ENCODE peak calls at places on chromosome 12, in seven cellular contexts. X is IMR-90, S is neuronal stem cell, L is mesendoderm, I is H9, Q is mesenchymal stem cell, D is trophoblast cell. P is an unnamed sample.

GRCh38 chr12:24066097-24066496 is 116.6 kb upstream of the SOX5 start:
- DNase-seq in S (no peak), L (no peak), D (no peak), Q (no peak), I (no peak), X (no peak), P (no peak)

GRCh38 chr12:48601013-48601756 is 31.3 kb upstream of the LALBA start:
- DNase-seq in D (no peak), Q (peak), L (peak), I (peak), X (peak), S (peak), P (peak)

GRCh38 chr12:130461868-130462557 is 124.3 kb downstream of the PIWIL1 start:
- DNase-seq in Q (no peak), S (no peak), X (no peak), I (no peak), D (no peak), L (peak), P (no peak)

GRCh38 chr12:61993734-61994345 is 266.4 kb upstream of the USP15 start:
- DNase-seq in D (peak), X (peak), S (peak), L (peak), I (no peak), Q (peak), P (no peak)

GRCh38 chr12:108400900-108401480 is 61.9 kb upstream of the CMKLR1 start:
- DNase-seq in Q (no peak), X (no peak), L (no peak), S (no peak), D (no peak), I (no peak), P (no peak)

GRCh38 chr12:26058818-26059217 is 66.0 kb downstream of the BHLHE41 start:
- DNase-seq in I (no peak), Q (no peak), X (no peak), L (no peak), S (no peak), D (peak), P (no peak)

GRCh38 chr12:76143343-76144252 is 59.1 kb upstream of the NAP1L1 start:
- DNase-seq in X (no peak), Q (no peak), L (no peak), I (no peak), D (no peak), S (no peak), P (no peak)

GRCh38 chr12:106108187-106108816 is 30.5 kb downstream of the NUAK1 start:
- DNase-seq in Q (peak), L (peak), D (no peak), S (no peak), X (peak), I (peak), P (peak)

GRCh38 chr12:14654842-14655241 is 41.6 kb downstream of the GUCY2C start:
- DNase-seq in D (no peak), S (no peak), Q (no peak), I (no peak), X (no peak), L (no peak), P (no peak)

GRCh38 chr12:115570271-115570777 is 707.2 kb downstream of the MED13L start:
- DNase-seq in S (peak), I (no peak), D (no peak), X (peak), Q (no peak), L (no peak), P (no peak)

GRCh38 chr12:108156717-108157116 is 27.6 kb downstream of the WSCD2 start:
- DNase-seq in S (no peak), I (no peak), D (no peak), L (no peak), X (no peak), Q (no peak), P (no peak)

GRCh38 chr12:57380300-57380699 is 50.5 kb downstream of the R3HDM2 start:
- DNase-seq in Q (no peak), X (no peak), L (no peak), I (no peak), D (no peak), S (no peak), P (no peak)

GRCh38 chr12:10771132-10771733 is 31.2 kb downstream of the TAS2R7 start:
- DNase-seq in I (no peak), X (peak), S (peak), D (peak), Q (peak), L (peak), P (no peak)

GRCh38 chr12:54011665-54012532 is 3.1 kb downstream of the HOXC8 start:
- DNase-seq in I (no peak), X (no peak), L (no peak), Q (no peak), D (no peak), S (no peak), P (no peak)

GRCh38 chr12:57890191-57891120 is 43.9 kb upstream of the CTDSP2 start:
- DNase-seq in L (no peak), S (no peak), D (no peak), Q (no peak), X (peak), I (no peak), P (no peak)

GRCh38 chr12:53105712-53106439 is 2.6 kb downstream of the SOAT2 start:
- DNase-seq in I (no peak), Q (no peak), X (no peak), S (no peak), D (no peak), L (no peak), P (no peak)

GRCh38 chr12:15629761-15630160 is 159.4 kb downstream of the EPS8 start:
- DNase-seq in Q (peak), D (no peak), L (no peak), S (no peak), X (peak), I (no peak), P (no peak)

GRCh38 chr12:24014853-24015590 is 65.6 kb upstream of the SOX5 start:
- DNase-seq in S (peak), Q (no peak), I (no peak), L (peak), D (no peak), X (no peak), P (no peak)

GRCh38 chr12:25859976-25860375 is 98.5 kb upstream of the RASSF8 start:
- DNase-seq in Q (no peak), I (no peak), X (no peak), D (peak), L (no peak), S (no peak), P (no peak)

GRCh38 chr12:124456652-124457152 is 110.7 kb downstream of the NCOR2 start:
- DNase-seq in I (no peak), S (no peak), D (no peak), Q (no peak), L (no peak), X (no peak), P (no peak)

GRCh38 chr12:110339184-110339952 is 58.3 kb downstream of the ATP2A2 start:
- DNase-seq in X (no peak), S (no peak), L (no peak), Q (no peak), D (no peak), I (no peak), P (peak)

GRCh38 chr12:76679778-76680177 is 84.1 kb upstream of the ZDHHC17 start:
- DNase-seq in D (no peak), I (no peak), S (no peak), L (no peak), X (peak), Q (no peak), P (no peak)

GRCh38 chr12:31732926-31733548 is 4.2 kb upstream of the AMN1 start:
- DNase-seq in X (peak), S (no peak), I (peak), L (peak), D (peak), Q (peak), P (no peak)

DNA sequence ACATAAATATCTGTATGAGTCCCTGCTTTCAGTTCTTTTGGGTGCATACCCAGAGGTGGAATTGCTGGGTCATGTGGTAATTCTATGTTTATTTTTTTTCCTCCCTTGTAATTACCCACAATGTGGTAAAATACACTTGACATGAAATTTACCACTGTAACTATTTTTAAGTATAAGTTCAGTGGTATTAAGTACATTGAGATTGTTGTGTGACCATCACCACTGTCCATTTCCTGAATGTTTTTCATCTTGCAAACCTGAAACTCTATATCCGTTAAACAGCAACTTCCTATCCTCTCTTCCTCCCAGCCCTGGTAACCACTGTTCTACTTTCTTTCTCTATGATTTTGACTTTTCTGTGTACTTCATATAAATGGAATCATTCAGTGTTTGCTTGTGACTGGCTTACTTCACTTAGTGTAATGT is 51.4 kb downstream of the BORCS5 start:
- DNase-seq in I (no peak), L (no peak), S (no peak), D (no peak), Q (no peak), X (no peak), P (no peak)
- H4K8ac ChIP-seq in I (no peak), L (no peak), S (no peak), D (no peak), Q (no peak), X (no peak), P (no peak)

GRCh38 chr12:4911316-4911994 is 1.8 kb downstream of the KCNA1 start:
- DNase-seq in L (no peak), X (no peak), Q (no peak), I (peak), S (no peak), D (no peak), P (peak)
- H4K8ac ChIP-seq in L (no peak), X (no peak), Q (no peak), I (no peak), S (no peak), D (no peak), P (no peak)

GRCh38 chr12:12396727-12397126 is 39.8 kb downstream of the BORCS5 start:
- DNase-seq in D (peak), X (no peak), Q (no peak), L (no peak), I (no peak), S (no peak), P (no peak)

GRCh38 chr12:12397184-12397583 is 40.3 kb downstream of the BORCS5 start:
- DNase-seq in S (no peak), X (no peak), L (no peak), Q (no peak), D (peak), I (no peak), P (no peak)

GRCh38 chr12:12398026-12398859 is 41.4 kb downstream of the BORCS5 start:
- DNase-seq in I (no peak), L (no peak), S (no peak), X (peak), D (peak), Q (peak), P (no peak)

GRCh38 chr12:12387521-12387920 is 30.6 kb downstream of the BORCS5 start:
- DNase-seq in L (no peak), S (no peak), Q (no peak), I (no peak), D (no peak), X (peak), P (no peak)

DNA sequence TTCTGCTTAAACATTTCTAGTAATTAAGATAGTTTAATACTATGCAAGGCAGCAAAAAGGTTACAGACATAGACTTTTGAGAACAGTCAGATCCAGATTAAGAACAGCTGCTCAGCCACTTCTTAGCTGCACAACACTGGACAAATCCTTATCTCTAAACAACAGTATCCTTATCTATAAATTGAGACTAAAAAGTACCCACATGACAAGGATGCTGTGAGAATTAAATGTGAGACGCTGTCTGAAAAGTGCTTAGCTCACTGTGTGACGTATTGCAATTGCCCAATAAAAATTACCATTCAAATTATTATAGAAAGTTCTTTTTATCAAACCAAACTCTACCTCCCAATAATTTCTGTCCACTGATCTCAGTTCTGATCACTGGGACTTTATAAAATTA is 35.5 kb downstream of the BORCS5 start:
- DNase-seq in X (no peak), I (no peak), L (no peak), D (peak), S (no peak), Q (no peak), P (no peak)
- H4K8ac ChIP-seq in X (no peak), I (no peak), L (no peak), D (no peak), S (no peak), Q (no peak), P (no peak)

GRCh38 chr12:2240390-2240789 is 187.6 kb downstream of the CACNA1C start:
- DNase-seq in Q (no peak), D (no peak), S (no peak), I (no peak), X (no peak), L (no peak), P (no peak)
- H4K8ac ChIP-seq in Q (no peak), D (no peak), S (no peak), I (no peak), X (no peak), L (no peak), P (no peak)

DNA sequence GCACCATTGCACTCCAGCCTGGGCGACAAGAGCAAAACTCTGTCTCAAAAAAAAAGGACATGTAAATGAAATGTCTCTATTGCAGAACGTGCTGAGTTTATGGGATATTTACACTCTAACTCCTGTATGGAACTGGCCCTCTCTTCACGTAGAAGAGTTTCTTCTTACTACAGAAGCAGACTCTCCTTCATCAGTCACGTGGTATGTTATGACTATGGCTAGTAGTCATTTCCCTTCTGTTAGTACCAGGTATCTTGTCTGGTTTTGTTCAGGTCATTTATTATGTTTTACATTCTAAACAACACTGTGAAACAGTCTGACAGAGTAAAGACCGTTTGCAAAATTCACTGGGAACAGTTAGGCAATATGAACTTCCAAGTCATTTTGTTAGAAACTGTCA is 20.3 kb downstream of the KNTC1 start:
- DNase-seq in I (no peak), Q (peak), D (no peak), S (no peak), X (peak), L (no peak), P (no peak)
- H4K8ac ChIP-seq in I (no peak), Q (no peak), D (no peak), S (no peak), X (no peak), L (no peak), P (no peak)

GRCh38 chr12:67038486-67038885 is 230.7 kb upstream of the CAND1 start:
- DNase-seq in S (no peak), X (no peak), L (no peak), Q (no peak), D (peak), I (no peak), P (no peak)

GRCh38 chr12:67039995-67040860 is 228.9 kb upstream of the CAND1 start:
- DNase-seq in S (no peak), D (peak), L (no peak), I (no peak), X (no peak), Q (no peak), P (no peak)

GRCh38 chr12:67035121-67035520 is 234.0 kb upstream of the CAND1 start:
- DNase-seq in D (no peak), X (no peak), Q (no peak), I (no peak), S (peak), L (no peak), P (no peak)

DNA sequence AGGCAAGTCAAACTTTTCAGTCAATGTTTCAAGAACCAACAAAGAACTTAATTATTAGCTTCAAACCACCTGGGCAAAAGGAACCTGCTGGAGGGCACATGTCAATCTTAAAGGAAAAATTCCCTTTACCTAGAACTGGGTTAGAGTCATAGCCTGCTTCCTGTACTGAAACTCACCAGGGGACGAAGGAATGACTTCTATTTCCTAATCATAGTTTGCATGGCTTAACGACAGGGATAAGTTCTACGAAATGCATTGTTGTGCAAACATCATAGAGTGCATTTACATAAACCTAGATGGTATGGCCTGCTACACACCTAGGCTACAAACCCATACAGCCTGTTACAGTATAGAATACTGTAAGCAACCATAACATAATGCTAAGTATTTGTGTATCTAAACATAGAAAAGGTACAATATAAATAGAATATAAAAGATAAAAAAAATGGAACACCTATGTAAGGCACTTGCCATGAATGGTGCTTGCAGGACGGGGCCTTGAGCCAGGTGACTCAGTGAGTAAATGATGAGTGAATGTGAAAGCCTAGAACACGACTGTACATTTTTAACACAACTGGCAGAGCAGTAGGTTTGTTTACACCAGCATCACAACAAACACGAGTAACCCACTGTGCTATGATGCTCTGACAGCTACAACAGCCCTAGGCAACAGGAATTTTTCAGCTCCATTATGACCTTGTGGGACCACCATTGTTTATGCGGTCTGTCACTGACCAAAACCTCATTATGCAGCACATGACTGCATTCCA is 234.9 kb upstream of the CAND1 start:
- DNase-seq in X (peak), Q (no peak), L (peak), I (no peak), S (no peak), D (peak), P (no peak)
- H4K8ac ChIP-seq in X (no peak), Q (no peak), L (no peak), I (no peak), S (no peak), D (no peak), P (no peak)

GRCh38 chr12:65113621-65114035 is 7.5 kb downstream of the WIF1 start:
- DNase-seq in D (no peak), I (no peak), Q (no peak), L (no peak), S (no peak), X (no peak), P (no peak)
- H4K8ac ChIP-seq in D (no peak), I (no peak), Q (no peak), L (no peak), S (no peak), X (no peak), P (no peak)